ENCODE peak calls at places on chromosome 16, in five cellular contexts. P, W, H, O and N are unnamed samples.

GRCh38 chr16:61323456-61323855 is 712.8 kb downstream of the CDH8 start:
- DNase-seq in W (no peak), P (no peak), O (no peak), H (no peak), N (no peak)

GRCh38 chr16:53054670-53055485 is at the start of gene CHD9:
- DNase-seq in W (peak; percentile 88), H (peak; percentile 89), O (peak; percentile 81), P (peak; percentile 87), N (no peak)

GRCh38 chr16:48687421-48688038 is 77.5 kb upstream of the N4BP1 start:
- DNase-seq in W (peak; percentile 73), O (peak; percentile 50), H (peak; percentile 28), P (peak; percentile 58), N (peak; percentile 27)

GRCh38 chr16:30456302-30456701 is 10.6 kb upstream of the SEPHS2 start:
- DNase-seq in O (no peak), H (no peak), W (no peak), P (no peak), N (no peak)

GRCh38 chr16:1109648-1110047 is 13.6 kb upstream of the C1QTNF8 start:
- DNase-seq in O (no peak), H (no peak), W (no peak), P (no peak), N (no peak)

GRCh38 chr16:62625291-62625690 is 589.1 kb upstream of the CDH8 start:
- DNase-seq in W (no peak), H (no peak), P (no peak), O (no peak), N (no peak)

GRCh38 chr16:533391-534088 is 6.0 kb downstream of the CAPN15 start:
- DNase-seq in H (peak; percentile 77), P (no peak), O (no peak), W (no peak), N (no peak)

GRCh38 chr16:11276880-11277593 is 757 bp upstream of the PRM2 start:
- DNase-seq in P (no peak), O (no peak), W (no peak), H (no peak), N (no peak)

GRCh38 chr16:89137666-89138512 is 33.7 kb upstream of the CDH15 start:
- DNase-seq in P (no peak), H (no peak), O (no peak), W (no peak), N (no peak)

GRCh38 chr16:88730632-88731607 is 24.6 kb downstream of the CTU2 start:
- DNase-seq in H (no peak), O (no peak), W (no peak), P (no peak), N (no peak)

GRCh38 chr16:11180489-11180888 is 75.5 kb downstream of the SOCS1 start:
- DNase-seq in O (no peak), P (no peak), H (no peak), W (no peak), N (no peak)

GRCh38 chr16:2026461-2027023 is at the start of gene NHERF2:
- DNase-seq in H (peak; percentile 60), P (no peak), W (peak; percentile 37), O (no peak), N (no peak)

GRCh38 chr16:30950516-30951073 is 1.7 kb downstream of the ORAI3 start:
- DNase-seq in O (no peak), P (no peak), W (no peak), H (no peak), N (no peak)

GRCh38 chr16:75614247-75614897 is 8.7 kb downstream of the ADAT1 start:
- DNase-seq in H (no peak), O (no peak), W (peak; percentile 84), P (no peak), N (no peak)